ENCODE peak calls at places on chromosomes 7 and 10, in ten cellular contexts. U is SK-N-SH, X is fibroblast of pulmonary artery, O is endothelial cell, Z is cardiac muscle cell, B is cardiac septum, A is EL, G is activated T-helper 1 cell treated with Interleukin-2 at 50 U/mL for 16 hours, Q is GM19239, H is NCI-H2081. E is an unnamed sample.

GRCh38 chr7:131606346-131607290 is 50.2 kb upstream of the PODXL start:
- DNase-seq in U (no peak), X (no peak), O (no peak), Z (no peak), B (no peak), A (no peak), G (no peak), Q (no peak), H (peak; percentile 42), E (peak; percentile 90)

GRCh38 chr10:112535432-112536038 is 88.5 kb downstream of the VTI1A start:
- DNase-seq in U (no peak), X (no peak), O (no peak), Z (peak; percentile 14), B (no peak), A (no peak), G (no peak), Q (no peak), H (no peak), E (no peak)

GRCh38 chr10:71223365-71224058 is 11.1 kb downstream of the UNC5B start:
- DNase-seq in U (peak; percentile 84), X (no peak), O (no peak), Z (no peak), B (peak; percentile 47), A (no peak), G (no peak), Q (no peak), H (no peak), E (peak; percentile 50)

GRCh38 chr7:1913290-1914282 is 243.5 kb downstream of the ELFN1 start:
- DNase-seq in U (no peak), X (no peak), O (no peak), Z (no peak), B (no peak), A (no peak), G (no peak), Q (no peak), H (no peak), E (no peak)

GRCh38 chr7:112184455-112184854 is 21.7 kb downstream of the DOCK4 start:
- DNase-seq in U (no peak), X (no peak), O (no peak), Z (no peak), B (no peak), A (no peak), G (no peak), Q (no peak), H (no peak), E (no peak)

GRCh38 chr7:33806284-33807157 is 98.8 kb upstream of the BMPER start:
- DNase-seq in U (no peak), X (peak; percentile 50), O (no peak), Z (peak; percentile 90), B (no peak), A (no peak), G (no peak), Q (no peak), H (no peak), E (peak; percentile 81)

GRCh38 chr7:28847681-28848080 is 110.4 kb downstream of the TRIL start:
- DNase-seq in U (no peak), X (no peak), O (no peak), Z (no peak), B (no peak), A (no peak), G (no peak), Q (no peak), H (no peak), E (no peak)

GRCh38 chr10:30786131-30786530 is 156.6 kb upstream of the LYZL2 start:
- DNase-seq in U (no peak), X (no peak), O (no peak), Z (no peak), B (no peak), A (peak; percentile 72), G (no peak), Q (no peak), H (no peak), E (no peak)

GRCh38 chr10:77846718-77847311 is 79.7 kb downstream of the DLG5 start:
- DNase-seq in U (peak; percentile 84), X (peak; percentile 72), O (peak; percentile 87), Z (peak; percentile 80), B (peak; percentile 91), A (peak; percentile 76), G (peak; percentile 24), Q (peak; percentile 70), H (peak; percentile 65), E (peak; percentile 88)

GRCh38 chr10:29949411-29950011 is 109.9 kb downstream of the JCAD start:
- DNase-seq in U (no peak), X (peak; percentile 94), O (no peak), Z (no peak), B (no peak), A (peak; percentile 94), G (no peak), Q (no peak), H (no peak), E (no peak)

GRCh38 chr10:98055875-98056516 is 25.6 kb upstream of the CRTAC1 start:
- DNase-seq in U (no peak), X (peak; percentile 32), O (peak; percentile 59), Z (peak; percentile 83), B (no peak), A (no peak), G (no peak), Q (peak; percentile 22), H (no peak), E (peak; percentile 73)

GRCh38 chr7:99409192-99409572 is 413 bp downstream of the BUD31 start:
- DNase-seq in U (no peak), X (no peak), O (no peak), Z (peak; percentile 23), B (no peak), A (no peak), G (no peak), Q (no peak), H (no peak), E (no peak)

GRCh38 chr10:102231357-102232318 is 5.5 kb downstream of the ELOVL3 start:
- DNase-seq in U (peak; percentile 85), X (peak; percentile 39), O (peak; percentile 78), Z (peak; percentile 52), B (no peak), A (peak; percentile 48), G (peak; percentile 47), Q (peak; percentile 67), H (peak; percentile 8), E (peak; percentile 78)

GRCh38 chr10:14653271-14654161 is 121.2 kb downstream of the FAM107B start:
- DNase-seq in U (peak; percentile 42), X (peak; percentile 72), O (peak; percentile 31), Z (no peak), B (no peak), A (peak; percentile 92), G (no peak), Q (no peak), H (no peak), E (peak; percentile 85)

E was measured in islet precursor cell.